ENCODE peak calls at places on chromosomes 1 and 21, in four cellular contexts. One of them, this sample, is unnamed.

GRCh38 chr1:12480748-12481362 is 137.2 kb downstream of the DHRS3 start:
- DNase-seq in H1: no peak
- DNase-seq in suprapubic skin: no peak
- DNase-seq in transverse colon: peak; percentile 69
- DNase-seq in this sample: no peak

GRCh38 chr1:103106426-103107321 is 1.6 kb downstream of the COL11A1 start:
- DNase-seq in H1: no peak
- DNase-seq in transverse colon: no peak
- DNase-seq in suprapubic skin: no peak
- DNase-seq in this sample: no peak

GRCh38 chr1:78286686-78287085 is 204.1 kb upstream of the PTGFR start:
- DNase-seq in suprapubic skin: no peak
- DNase-seq in H1: no peak
- DNase-seq in transverse colon: no peak
- DNase-seq in this sample: no peak

GRCh38 chr1:245091171-245091621 is 63.6 kb upstream of the KIF26B start:
- DNase-seq in H1: no peak
- DNase-seq in transverse colon: no peak
- DNase-seq in suprapubic skin: no peak
- DNase-seq in this sample: no peak

GRCh38 chr1:28885982-28886730 is 28.2 kb upstream of the EPB41 start:
- DNase-seq in suprapubic skin: no peak
- DNase-seq in H1: no peak
- DNase-seq in transverse colon: no peak
- DNase-seq in this sample: no peak

GRCh38 chr1:231844986-231845502 is 218.5 kb downstream of the DISC1 start:
- DNase-seq in H1: no peak
- DNase-seq in suprapubic skin: peak; percentile 71
- DNase-seq in transverse colon: no peak
- DNase-seq in this sample: no peak

GRCh38 chr1:150083907-150084306 is 16.3 kb downstream of the VPS45 start:
- DNase-seq in H1: no peak
- DNase-seq in suprapubic skin: no peak
- DNase-seq in transverse colon: no peak
- DNase-seq in this sample: no peak

GRCh38 chr1:6634278-6635052 is 9.8 kb downstream of the THAP3 start:
- DNase-seq in suprapubic skin: no peak
- DNase-seq in H1: no peak
- DNase-seq in transverse colon: peak; percentile 68
- DNase-seq in this sample: peak; percentile 80

GRCh38 chr1:9246215-9246614 is 11.6 kb downstream of the H6PD start:
- DNase-seq in H1: no peak
- DNase-seq in suprapubic skin: no peak
- DNase-seq in transverse colon: no peak
- DNase-seq in this sample: no peak

DNA sequence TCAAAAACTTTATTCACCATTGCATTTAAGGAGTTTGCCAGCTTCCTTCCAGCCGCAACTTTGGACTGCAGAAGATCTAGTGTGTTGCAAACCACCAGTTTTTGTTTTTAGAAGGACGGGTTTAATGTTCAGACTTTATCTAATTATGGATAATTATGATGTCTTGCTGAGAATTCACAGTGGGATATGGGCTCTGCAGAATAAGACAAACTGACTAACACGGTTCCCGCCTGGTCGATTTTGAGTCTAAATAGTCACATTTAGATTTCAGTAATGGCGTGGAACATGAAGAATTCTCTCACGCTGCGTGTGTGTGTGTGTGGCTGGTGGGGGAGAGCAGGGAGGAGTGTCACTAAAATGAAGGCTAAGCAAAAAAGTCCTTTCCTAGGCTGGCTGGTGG is 48.5 kb upstream of the DMRTB1 start:
- DNase-seq in suprapubic skin: no peak
- DNase-seq in H1: no peak
- DNase-seq in transverse colon: no peak
- DNase-seq in this sample: no peak
- H3K4me1 ChIP-seq in suprapubic skin: no peaks in the 10 kb centered on the region
- H3K4me1 ChIP-seq in H1: no peaks in the 10 kb centered on the region
- H3K4me1 ChIP-seq in transverse colon: no peaks in the 10 kb centered on the region
- H3K4me1 ChIP-seq in this sample: peaks cover 9% of the 10 kb centered on the region

GRCh38 chr1:248808876-248809275 is 16.8 kb downstream of the SH3BP5L start:
- DNase-seq in H1: no peak
- DNase-seq in suprapubic skin: peak; percentile 18
- DNase-seq in transverse colon: no peak
- DNase-seq in this sample: no peak
- TF ChIP-seq EP300 in H1: no peak
- TF ChIP-seq EP300 in suprapubic skin: no peak
- TF ChIP-seq EP300 in transverse colon: no peak
- TF ChIP-seq EP300 in this sample: no peak

DNA sequence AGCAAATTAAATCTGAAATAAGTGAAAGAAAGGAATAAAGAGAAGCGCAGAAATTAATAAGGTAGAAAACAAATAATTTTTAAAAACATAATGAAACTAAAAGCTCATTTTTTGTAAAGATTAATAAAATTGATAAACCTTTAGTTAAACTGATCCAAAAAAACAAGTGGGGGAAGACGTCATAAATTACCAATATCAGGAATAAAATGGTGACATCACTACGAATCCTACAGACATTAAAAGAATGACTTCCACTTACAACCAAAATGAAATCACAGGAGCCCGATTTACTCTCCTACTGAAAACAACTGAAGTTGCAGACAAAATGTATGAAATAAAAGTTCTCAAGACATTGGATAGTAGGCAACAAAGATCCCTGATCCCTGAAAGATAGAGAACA is 68.1 kb upstream of the IFFO2 start:
- DNase-seq in H1: no peak
- DNase-seq in transverse colon: no peak
- DNase-seq in suprapubic skin: no peak
- DNase-seq in this sample: no peak
- TF ChIP-seq POLR2AphosphoS5 in H1: no peak
- TF ChIP-seq POLR2AphosphoS5 in transverse colon: no peak
- TF ChIP-seq POLR2AphosphoS5 in suprapubic skin: no peak
- TF ChIP-seq POLR2AphosphoS5 in this sample: no peak

DNA sequence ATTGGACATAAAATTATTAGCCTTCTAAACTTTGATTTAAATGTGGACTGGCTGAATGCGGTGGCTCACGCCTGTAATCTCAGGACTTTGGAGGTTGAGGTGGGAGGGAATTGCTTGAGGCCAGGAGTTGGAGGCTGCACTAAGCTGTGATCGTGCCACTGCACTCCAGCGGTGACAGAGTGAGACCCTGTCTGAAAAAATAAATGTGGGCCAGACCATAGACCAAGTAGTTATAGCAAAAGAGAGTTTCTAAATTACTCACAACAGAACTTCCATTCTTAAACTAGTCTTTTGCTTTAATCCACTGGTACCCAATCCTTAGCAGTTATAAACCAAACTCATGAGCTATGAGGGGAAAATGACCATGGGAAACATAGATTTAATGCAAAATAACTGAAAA is 35.2 kb downstream of the RAP1A start:
- DNase-seq in suprapubic skin: no peak
- DNase-seq in H1: no peak
- DNase-seq in transverse colon: no peak
- DNase-seq in this sample: no peak
- H3K4me1 ChIP-seq in suprapubic skin: peaks cover 27% of the 10 kb centered on the region
- H3K4me1 ChIP-seq in H1: no peaks in the 10 kb centered on the region
- H3K4me1 ChIP-seq in transverse colon: peaks cover 20% of the 10 kb centered on the region
- H3K4me1 ChIP-seq in this sample: peaks cover 5% of the 10 kb centered on the region

GRCh38 chr21:18614327-18614726 is 210.7 kb upstream of the TMPRSS15 start:
- DNase-seq in suprapubic skin: no peak
- DNase-seq in transverse colon: no peak
- DNase-seq in H1: no peak
- DNase-seq in this sample: no peak
- TF ChIP-seq EP300 in suprapubic skin: no peak
- TF ChIP-seq EP300 in transverse colon: no peak
- TF ChIP-seq EP300 in H1: no peak
- TF ChIP-seq EP300 in this sample: no peak

GRCh38 chr1:2564815-2565415 is 8.7 kb downstream of the TNFRSF14 start:
- DNase-seq in H1: no peak
- DNase-seq in suprapubic skin: no peak
- DNase-seq in transverse colon: no peak
- DNase-seq in this sample: no peak
- TF ChIP-seq POLR2AphosphoS5 in H1: no peak
- TF ChIP-seq POLR2AphosphoS5 in suprapubic skin: no peak
- TF ChIP-seq POLR2AphosphoS5 in transverse colon: no peak
- TF ChIP-seq POLR2AphosphoS5 in this sample: no peak

DNA sequence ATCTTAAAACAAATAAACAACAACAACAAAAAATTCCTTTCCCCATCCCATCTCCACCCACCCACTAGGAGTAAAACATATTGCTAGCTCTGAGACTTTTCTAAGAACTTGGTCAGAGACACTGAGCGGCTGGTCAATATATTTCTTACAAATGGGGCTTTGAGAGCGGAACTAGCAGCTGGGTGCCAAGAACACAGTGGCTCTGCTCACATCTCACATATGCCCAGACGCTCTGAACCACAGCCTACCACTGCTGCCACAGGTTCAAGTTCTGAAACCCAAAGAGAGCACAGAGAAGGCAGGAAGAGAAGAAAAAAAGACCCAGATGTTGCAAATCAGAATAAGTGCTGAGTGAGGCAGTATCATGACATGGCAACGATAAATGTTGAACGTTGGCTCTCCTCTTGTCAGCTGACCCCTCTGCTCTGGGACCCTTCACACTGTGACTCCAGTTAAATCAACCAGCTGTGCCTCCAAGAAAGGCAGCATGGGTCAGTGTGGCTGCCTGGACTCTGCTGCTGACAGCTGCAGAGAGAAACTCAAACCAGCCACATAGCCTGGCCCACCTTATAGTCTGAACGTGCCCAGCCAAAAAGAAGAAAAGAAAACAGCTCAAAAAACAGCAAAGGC is 26.4 kb downstream of the HIVEP3 start:
- DNase-seq in suprapubic skin: no peak
- DNase-seq in H1: no peak
- DNase-seq in transverse colon: peak; percentile 20
- DNase-seq in this sample: no peak
- H3K4me1 ChIP-seq in suprapubic skin: peaks cover 19% of the 10 kb centered on the region
- H3K4me1 ChIP-seq in H1: no peaks in the 10 kb centered on the region
- H3K4me1 ChIP-seq in transverse colon: peaks cover 6% of the 10 kb centered on the region
- H3K4me1 ChIP-seq in this sample: peaks cover 53% of the 10 kb centered on the region

This sample was measured in stomach.